ENCODE peak calls at places on chromosomes 13 and 19, in ten cellular contexts. R is GM13976; S is cardiac muscle cell; T is stomach; X is T-helper 1 cell; Q is activated T-cell treated with anti-CD3 and anti-CD28 coated beads for 1 hour; L is activated naive CD8-positive, alpha-beta T cell treated with anti-CD3 and anti-CD28 coated beads for 36 hours; V is AML-193; I is CD8-positive, alpha-beta memory T cell; G is prostate gland. E is an unnamed sample.

GRCh38 chr13:30806784-30807183 is 71.4 kb downstream of the ALOX5AP start:
- DNase-seq in R (no peak), S (peak; percentile 72), T (no peak), X (no peak), Q (no peak), L (no peak), V (peak; percentile 53), I (no peak), G (no peak), E (no peak)

GRCh38 chr13:99496322-99497142 is 4.7 kb upstream of the TM9SF2 start:
- DNase-seq in R (no peak), S (peak; percentile 20), T (peak; percentile 81), X (peak; percentile 31), Q (peak; percentile 42), L (peak; percentile 73), V (peak; percentile 87), I (peak; percentile 78), G (peak; percentile 20), E (peak; percentile 79)

GRCh38 chr13:100941377-100941776 is 266.8 kb upstream of the TMTC4 start:
- DNase-seq in R (no peak), S (no peak), T (no peak), X (no peak), Q (no peak), L (no peak), V (no peak), I (no peak), G (no peak), E (no peak)

GRCh38 chr19:41694831-41695635 is 7.0 kb upstream of the CEACAM7 start:
- DNase-seq in R (no peak), S (no peak), T (no peak), X (no peak), Q (no peak), L (no peak), V (no peak), I (no peak), G (no peak), E (no peak)

GRCh38 chr19:40621283-40621682 is 20.1 kb downstream of the LTBP4 start:
- DNase-seq in R (no peak), S (no peak), T (no peak), X (no peak), Q (no peak), L (no peak), V (no peak), I (no peak), G (no peak), E (no peak)

GRCh38 chr19:13441810-13442512 is 64.3 kb downstream of the CACNA1A start:
- DNase-seq in R (peak; percentile 52), S (peak; percentile 67), T (no peak), X (peak; percentile 17), Q (peak; percentile 30), L (peak; percentile 7), V (peak; percentile 5), I (peak; percentile 10), G (no peak), E (peak; percentile 40)

GRCh38 chr19:14114854-14115253 is 2.7 kb downstream of the PRKACA start:
- DNase-seq in R (peak; percentile 69), S (peak; percentile 39), T (peak; percentile 60), X (no peak), Q (peak; percentile 34), L (peak; percentile 63), V (peak; percentile 89), I (peak; percentile 24), G (no peak), E (peak; percentile 59)

GRCh38 chr13:96992633-96993032 is 1.6 kb downstream of the OXGR1 start:
- DNase-seq in R (no peak), S (no peak), T (no peak), X (no peak), Q (no peak), L (no peak), V (no peak), I (no peak), G (no peak), E (no peak)

GRCh38 chr13:100983111-100983510 is 308.5 kb upstream of the TMTC4 start:
- DNase-seq in R (no peak), S (no peak), T (no peak), X (no peak), Q (no peak), L (no peak), V (no peak), I (no peak), G (no peak), E (no peak)

GRCh38 chr19:57559008-57559403 is 657 bp downstream of the ZNF550 start:
- DNase-seq in R (peak; percentile 53), S (peak; percentile 35), T (no peak), X (no peak), Q (no peak), L (peak; percentile 24), V (peak; percentile 36), I (no peak), G (no peak), E (peak; percentile 21)

GRCh38 chr19:41926861-41927809 is 1.1 kb downstream of the ERFL start:
- DNase-seq in R (no peak), S (no peak), T (no peak), X (no peak), Q (no peak), L (no peak), V (no peak), I (no peak), G (no peak), E (no peak)

GRCh38 chr19:19549804-19550453 is 11.9 kb downstream of the CILP2 start:
- DNase-seq in R (no peak), S (no peak), T (no peak), X (no peak), Q (no peak), L (no peak), V (no peak), I (no peak), G (no peak), E (no peak)

GRCh38 chr19:32380269-32380668 is 25.3 kb upstream of the DPY19L3 start:
- DNase-seq in R (no peak), S (no peak), T (no peak), X (no peak), Q (no peak), L (no peak), V (no peak), I (no peak), G (no peak), E (no peak)

GRCh38 chr13:107427531-107427930 is 787.8 kb downstream of the LIG4 start:
- DNase-seq in R (no peak), S (no peak), T (no peak), X (no peak), Q (no peak), L (no peak), V (no peak), I (no peak), G (no peak), E (no peak)

GRCh38 chr13:29572575-29572974 is 22.9 kb downstream of the SLC7A1 start:
- DNase-seq in R (no peak), S (no peak), T (no peak), X (no peak), Q (no peak), L (no peak), V (no peak), I (no peak), G (peak; percentile 36), E (no peak)

GRCh38 chr19:39970424-39970673 is 616 bp upstream of the PSMC4 start:
- DNase-seq in R (no peak), S (no peak), T (no peak), X (no peak), Q (no peak), L (no peak), V (peak; percentile 10), I (no peak), G (no peak), E (no peak)

GRCh38 chr13:103133551-103133950 is 67.3 kb upstream of the SLC10A2 start:
- DNase-seq in R (no peak), S (no peak), T (no peak), X (no peak), Q (no peak), L (no peak), V (no peak), I (no peak), G (peak; percentile 37), E (no peak)

GRCh38 chr19:2164020-2164988 is 571 bp downstream of the DOT1L start:
- DNase-seq in R (no peak), S (no peak), T (no peak), X (no peak), Q (peak; percentile 25), L (peak; percentile 63), V (no peak), I (no peak), G (no peak), E (peak; percentile 43)

GRCh38 chr19:49340069-49340864 is 5.1 kb downstream of the CD37 start:
- DNase-seq in R (peak; percentile 96), S (peak; percentile 54), T (peak; percentile 84), X (no peak), Q (no peak), L (no peak), V (no peak), I (peak; percentile 38), G (peak; percentile 68), E (peak; percentile 98)

GRCh38 chr13:67416047-67416925 is 186.2 kb upstream of the PCDH9 start:
- DNase-seq in R (no peak), S (peak; percentile 64), T (peak; percentile 29), X (no peak), Q (no peak), L (no peak), V (no peak), I (no peak), G (no peak), E (peak; percentile 61)

GRCh38 chr13:22967669-22968068 is 213.1 kb upstream of the SGCG start:
- DNase-seq in R (no peak), S (no peak), T (no peak), X (no peak), Q (no peak), L (no peak), V (no peak), I (no peak), G (no peak), E (no peak)

GRCh38 chr13:27044837-27045570 is 126.6 kb downstream of the USP12 start:
- DNase-seq in R (peak; percentile 54), S (no peak), T (no peak), X (no peak), Q (no peak), L (peak; percentile 15), V (no peak), I (peak; percentile 22), G (no peak), E (peak; percentile 7)

GRCh38 chr13:51881296-51881695 is 19.5 kb downstream of the CCDC70 start:
- DNase-seq in R (no peak), S (no peak), T (no peak), X (no peak), Q (no peak), L (no peak), V (no peak), I (no peak), G (no peak), E (peak; percentile 9)

GRCh38 chr19:49895566-49896297 is 955 bp downstream of the IL4I1 start:
- DNase-seq in R (peak; percentile 64), S (no peak), T (no peak), X (no peak), Q (no peak), L (no peak), V (no peak), I (no peak), G (no peak), E (no peak)

GRCh38 chr13:27463500-27463899 is 13.1 kb upstream of the MTIF3 start:
- DNase-seq in R (no peak), S (no peak), T (no peak), X (no peak), Q (no peak), L (no peak), V (no peak), I (no peak), G (no peak), E (no peak)

GRCh38 chr19:54541712-54542111 is 31.9 kb upstream of the LILRA2 start:
- DNase-seq in R (no peak), S (no peak), T (no peak), X (no peak), Q (no peak), L (no peak), V (no peak), I (no peak), G (no peak), E (no peak)

GRCh38 chr19:16252459-16253205 is 54.9 kb downstream of the AP1M1 start:
- DNase-seq in R (no peak), S (no peak), T (no peak), X (no peak), Q (no peak), L (no peak), V (no peak), I (no peak), G (no peak), E (peak; percentile 48)

GRCh38 chr19:7863157-7863970 is 10.8 kb downstream of the PRR36 start:
- DNase-seq in R (no peak), S (no peak), T (no peak), X (no peak), Q (no peak), L (peak; percentile 28), V (no peak), I (no peak), G (no peak), E (no peak)